ENCODE peak calls at places on chromosomes 13 and 19, in six cellular contexts. X is AG04450; B is effector memory CD4-positive, alpha-beta T cell; G is body of pancreas; V is uterus; Q is tibial nerve. R is an unnamed sample.

GRCh38 chr19:29645911-29646310 is 19.4 kb upstream of the PLEKHF1 start:
- DNase-seq in V (peak), G (peak), Q (no peak), X (no peak), B (no peak), R (no peak)

GRCh38 chr19:2040647-2041435 is 10.2 kb downstream of the MKNK2 start:
- DNase-seq in G (no peak), Q (no peak), X (no peak), V (peak), B (no peak), R (no peak)

GRCh38 chr13:36031490-36031889 is 99.7 kb downstream of the DCLK1 start:
- DNase-seq in V (no peak), G (no peak), Q (no peak), B (no peak), X (no peak), R (no peak)

GRCh38 chr13:26896986-26897668 is 136.5 kb upstream of the GPR12 start:
- DNase-seq in X (no peak), Q (no peak), B (no peak), V (no peak), G (no peak), R (no peak)

GRCh38 chr19:38245826-38246498 is 10.2 kb downstream of the PPP1R14A start:
- DNase-seq in V (no peak), X (no peak), B (no peak), G (no peak), Q (no peak), R (no peak)

GRCh38 chr13:30585748-30586262 is 31.9 kb upstream of the USPL1 start:
- DNase-seq in V (no peak), Q (no peak), B (no peak), X (peak), G (no peak), R (no peak)

GRCh38 chr13:93262729-93263128 is 36.1 kb downstream of the GPC6 start:
- DNase-seq in X (no peak), V (no peak), B (no peak), G (no peak), Q (no peak), R (no peak)

GRCh38 chr19:19361075-19361594 is 40.5 kb downstream of the MAU2 start:
- DNase-seq in X (peak), G (peak), B (peak), V (peak), Q (peak), R (peak)

GRCh38 chr19:32404939-32405430 is 585 bp upstream of the DPY19L3 start:
- DNase-seq in G (peak), B (no peak), V (peak), Q (peak), X (no peak), R (peak)

GRCh38 chr13:30971575-30971974 is 39.1 kb downstream of the TEX26 start:
- DNase-seq in G (no peak), Q (no peak), V (no peak), X (no peak), B (no peak), R (no peak)

GRCh38 chr19:48724796-48725753 is 5.5 kb upstream of the MAMSTR start:
- DNase-seq in G (peak), Q (peak), V (peak), X (peak), B (no peak), R (no peak)

GRCh38 chr19:10194500-10195198 is at the start of gene DNMT1:
- DNase-seq in B (peak), Q (peak), V (peak), G (peak), X (peak), R (peak)

GRCh38 chr19:6663236-6664187 is 6.4 kb downstream of the TNFSF14 start:
- DNase-seq in V (no peak), Q (no peak), B (peak), X (no peak), G (no peak), R (no peak)

GRCh38 chr13:51950722-51951121 is 60.5 kb downstream of the ATP7B start:
- DNase-seq in Q (no peak), V (no peak), B (no peak), X (no peak), G (no peak), R (no peak)

GRCh38 chr19:39679791-39680168 is 24.1 kb downstream of the LGALS16 start:
- DNase-seq in V (no peak), B (no peak), Q (no peak), X (no peak), G (no peak), R (no peak)

GRCh38 chr19:4053423-4054324 is 13.0 kb downstream of the ZBTB7A start:
- DNase-seq in G (no peak), V (no peak), X (no peak), Q (no peak), B (no peak), R (no peak)

GRCh38 chr19:33702606-33703437 is 81.1 kb downstream of the CHST8 start:
- DNase-seq in G (no peak), B (no peak), V (no peak), X (no peak), Q (no peak), R (no peak)

GRCh38 chr13:113836917-113837553 is 26.8 kb downstream of the GAS6 start:
- DNase-seq in G (peak), V (peak), Q (peak), B (no peak), X (peak), R (no peak)

GRCh38 chr13:41029629-41030028 is 10.5 kb upstream of the ELF1 start:
- DNase-seq in G (no peak), Q (no peak), X (no peak), B (no peak), V (no peak), R (no peak)

GRCh38 chr19:55075366-55075998 is at the start of gene EPS8L1:
- DNase-seq in G (peak), B (no peak), Q (no peak), V (no peak), X (no peak), R (no peak)

GRCh38 chr13:28161370-28161769 is 23.0 kb downstream of the PAN3 start:
- DNase-seq in Q (no peak), G (no peak), X (no peak), B (no peak), V (no peak), R (no peak)

GRCh38 chr19:42051166-42052115 is 18.6 kb downstream of the GRIK5 start:
- DNase-seq in X (no peak), Q (no peak), B (no peak), V (no peak), G (no peak), R (no peak)

GRCh38 chr19:55206664-55207500 is 2.4 kb downstream of the PTPRH start:
- DNase-seq in V (peak), Q (peak), B (no peak), G (peak), X (peak), R (no peak)

GRCh38 chr19:4534836-4535658 is at the start of gene PLIN5:
- DNase-seq in B (no peak), Q (peak), V (peak), X (no peak), G (peak), R (peak)

GRCh38 chr13:27928805-27929753 is 9.3 kb downstream of the PDX1 start:
- DNase-seq in X (no peak), V (no peak), G (no peak), Q (no peak), B (no peak), R (no peak)

GRCh38 chr13:54383604-54384003 is 1355.0 kb downstream of the OLFM4 start:
- DNase-seq in V (no peak), G (no peak), B (no peak), Q (no peak), X (no peak), R (no peak)

GRCh38 chr13:59492030-59492636 is 671.6 kb downstream of the DIAPH3 start:
- DNase-seq in V (no peak), B (no peak), G (no peak), Q (no peak), X (no peak), R (no peak)

GRCh38 chr19:46975918-46976782 is 43.5 kb upstream of the NPAS1 start:
- DNase-seq in V (peak), X (peak), G (peak), Q (peak), B (no peak), R (peak)
- H3K4me3 ChIP-seq in V (no peak), X (no peak), G (no peak), Q (no peak), B (no peak), R (no peak)

GRCh38 chr13:108352599-108352998 is 83.1 kb downstream of the TNFSF13B start:
- DNase-seq in B (no peak), G (no peak), X (no peak), Q (no peak), V (no peak), R (no peak)
- H3K27ac ChIP-seq in B (no peak), G (no peak), X (no peak), Q (no peak), V (no peak), R (no peak)

GRCh38 chr19:47097396-47098217 is 16.0 kb downstream of the ZC3H4 start:
- DNase-seq in V (no peak), X (no peak), B (no peak), Q (peak), G (no peak), R (peak)
- H3K4me3 ChIP-seq in V (no peak), X (no peak), B (no peak), Q (no peak), G (no peak), R (no peak)

GRCh38 chr13:99989376-99990044 is 7.9 kb downstream of the ZIC2 start:
- DNase-seq in G (no peak), Q (no peak), X (no peak), V (no peak), B (no peak), R (no peak)
- H3K27ac ChIP-seq in G (no peak), Q (no peak), X (no peak), V (no peak), B (no peak), R (peak)

DNA sequence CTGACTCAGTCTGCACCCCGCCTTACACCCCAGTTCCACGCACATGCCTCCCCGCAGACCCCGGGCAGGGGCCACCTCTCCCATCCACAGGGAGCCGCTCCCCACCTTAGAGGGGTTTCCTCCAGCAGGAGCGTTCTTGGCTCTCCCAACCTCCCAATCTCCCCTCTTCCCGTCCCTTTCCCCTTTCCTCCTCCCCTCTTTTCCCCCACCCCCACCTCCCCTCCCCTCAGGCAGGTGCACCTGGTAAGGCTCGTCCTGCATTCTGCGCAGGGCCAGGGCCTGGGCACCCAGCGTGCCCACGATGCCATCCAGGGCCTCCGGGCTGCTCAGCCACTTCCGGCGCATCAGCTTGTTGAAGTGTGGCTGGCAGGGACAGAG is 27.3 kb downstream of the EXOC3L2 start:
- DNase-seq in V (no peak), B (no peak), G (no peak), X (no peak), Q (no peak), R (no peak)
- H3K4me3 ChIP-seq in V (no peak), B (no peak), G (no peak), X (no peak), Q (no peak), R (no peak)

DNA sequence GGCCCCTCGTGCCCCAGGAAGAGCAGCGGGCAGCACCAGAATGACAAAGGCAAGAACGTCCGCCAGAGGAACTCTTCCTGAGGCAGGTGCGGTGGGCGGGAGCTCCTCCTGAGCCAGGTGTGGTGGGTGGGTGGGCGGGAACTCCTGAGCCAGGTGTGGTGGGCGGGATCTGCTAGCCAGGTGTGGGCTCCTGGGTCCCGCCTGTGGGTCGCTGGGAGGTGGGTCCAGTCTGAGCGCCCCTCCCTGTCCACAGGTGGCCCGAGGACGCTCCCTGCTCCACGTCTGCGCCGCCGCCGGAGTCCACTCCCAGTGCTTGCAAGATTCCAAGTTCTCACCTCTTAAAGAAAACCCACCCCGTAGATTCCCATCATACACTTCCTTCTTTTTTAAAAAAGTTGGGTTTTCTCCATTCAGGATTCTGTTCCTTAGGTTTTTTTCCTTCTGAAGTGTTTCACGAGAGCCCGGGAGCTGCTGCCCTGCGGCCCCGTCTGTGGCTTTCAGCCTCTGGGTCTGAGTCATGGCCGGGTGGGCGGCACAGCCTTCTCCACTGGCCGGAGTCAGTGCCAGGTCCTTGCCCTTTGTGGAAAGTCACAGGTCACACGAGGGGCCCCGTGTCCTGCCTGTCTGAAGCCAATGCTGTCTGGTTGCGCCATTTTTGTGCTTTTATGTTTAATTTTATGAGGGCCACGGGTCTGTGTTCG is 7.0 kb upstream of the HCN2 start:
- DNase-seq in X (no peak), V (no peak), B (no peak), G (no peak), Q (no peak), R (no peak)
- H3K27ac ChIP-seq in X (no peak), V (no peak), B (no peak), G (no peak), Q (no peak), R (no peak)

GRCh38 chr19:47022541-47023447 is 3.2 kb downstream of the NPAS1 start:
- DNase-seq in G (no peak), B (no peak), Q (no peak), X (no peak), V (no peak), R (no peak)
- H3K4me3 ChIP-seq in G (no peak), B (no peak), Q (no peak), X (no peak), V (no peak), R (no peak)